ENCODE peak calls at places on chromosomes 5 and 9, in ten cellular contexts. N, J, I, K, U, Y, Q, W, O and D are unnamed samples.

GRCh38 chr9:129125478-129125877 is 14.3 kb downstream of the PTPA start:
- DNase-seq in N (no peak), J (no peak), I (no peak), K (no peak), U (no peak), Y (no peak), Q (peak; percentile 92), W (no peak), O (no peak), D (peak; percentile 95)

GRCh38 chr5:129904102-129904666 is at the start of gene CHSY3:
- DNase-seq in N (peak; percentile 73), J (peak; percentile 22), I (no peak), K (peak; percentile 40), U (peak; percentile 24), Y (peak; percentile 73), Q (peak; percentile 83), W (peak; percentile 69), O (peak; percentile 79), D (peak; percentile 77)

GRCh38 chr5:125410501-125411162 is 664.2 kb upstream of the ZNF608 start:
- DNase-seq in N (no peak), J (no peak), I (no peak), K (no peak), U (peak; percentile 87), Y (peak; percentile 91), Q (peak; percentile 80), W (no peak), O (peak; percentile 71), D (peak; percentile 38)

GRCh38 chr9:21833090-21833801 is 30.8 kb downstream of the MTAP start:
- DNase-seq in N (no peak), J (no peak), I (no peak), K (no peak), U (no peak), Y (no peak), Q (no peak), W (no peak), O (no peak), D (no peak)

GRCh38 chr5:74798977-74799911 is 32.2 kb downstream of the NSA2 start:
- DNase-seq in N (no peak), J (no peak), I (no peak), K (no peak), U (no peak), Y (peak; percentile 67), Q (no peak), W (peak; percentile 15), O (peak; percentile 65), D (no peak)

GRCh38 chr5:52334367-52334766 is 453.3 kb upstream of the ITGA1 start:
- DNase-seq in N (no peak), J (no peak), I (no peak), K (no peak), U (no peak), Y (no peak), Q (no peak), W (no peak), O (no peak), D (no peak)

GRCh38 chr9:74512416-74512815 is 15.3 kb downstream of the RORB start:
- DNase-seq in N (no peak), J (no peak), I (no peak), K (no peak), U (no peak), Y (no peak), Q (no peak), W (no peak), O (no peak), D (no peak)

GRCh38 chr9:93648836-93649235 is 72.5 kb downstream of the PHF2 start:
- DNase-seq in N (peak; percentile 27), J (no peak), I (no peak), K (no peak), U (no peak), Y (no peak), Q (no peak), W (peak; percentile 6), O (no peak), D (no peak)

GRCh38 chr5:115487168-115487567 is 57.4 kb downstream of the FEM1C start:
- DNase-seq in N (no peak), J (no peak), I (no peak), K (no peak), U (no peak), Y (no peak), Q (no peak), W (no peak), O (no peak), D (no peak)

GRCh38 chr9:77827104-77827784 is 179.1 kb upstream of the GNA14 start:
- DNase-seq in N (no peak), J (no peak), I (no peak), K (no peak), U (no peak), Y (no peak), Q (no peak), W (no peak), O (peak; percentile 32), D (no peak)

GRCh38 chr5:143400541-143401252 is 2.8 kb downstream of the NR3C1 start:
- DNase-seq in N (no peak), J (no peak), I (no peak), K (no peak), U (no peak), Y (no peak), Q (peak; percentile 38), W (peak; percentile 28), O (peak; percentile 70), D (peak; percentile 68)

GRCh38 chr5:176781638-176782570 is 28.5 kb upstream of the UNC5A start:
- DNase-seq in N (peak; percentile 8), J (no peak), I (no peak), K (no peak), U (no peak), Y (no peak), Q (no peak), W (no peak), O (no peak), D (no peak)

GRCh38 chr9:9892217-9892616 is 720.6 kb downstream of the PTPRD start:
- DNase-seq in N (no peak), J (no peak), I (no peak), K (no peak), U (no peak), Y (no peak), Q (no peak), W (no peak), O (no peak), D (no peak)

GRCh38 chr5:136035837-136036236 is 7.0 kb downstream of the TGFBI start:
- DNase-seq in N (peak; percentile 28), J (no peak), I (no peak), K (no peak), U (no peak), Y (no peak), Q (no peak), W (no peak), O (no peak), D (no peak)

GRCh38 chr9:93234600-93234999 is 50.7 kb downstream of the WNK2 start:
- DNase-seq in N (no peak), J (no peak), I (no peak), K (no peak), U (no peak), Y (no peak), Q (no peak), W (peak; percentile 69), O (no peak), D (no peak)

GRCh38 chr5:139689631-139690384 is 41.7 kb downstream of the CXXC5 start:
- DNase-seq in N (no peak), J (no peak), I (no peak), K (peak; percentile 35), U (no peak), Y (peak; percentile 28), Q (peak; percentile 63), W (no peak), O (peak; percentile 75), D (no peak)

GRCh38 chr5:159851053-159851452 is 65.2 kb upstream of the ADRA1B start:
- DNase-seq in N (no peak), J (no peak), I (no peak), K (no peak), U (no peak), Y (no peak), Q (no peak), W (no peak), O (no peak), D (no peak)

GRCh38 chr9:72383978-72384709 is 19.1 kb upstream of the ZFAND5 start:
- DNase-seq in N (no peak), J (no peak), I (no peak), K (no peak), U (no peak), Y (peak; percentile 28), Q (peak; percentile 82), W (no peak), O (no peak), D (peak; percentile 80)

GRCh38 chr5:72363146-72363802 is 43.1 kb downstream of the PTCD2 start:
- DNase-seq in N (no peak), J (no peak), I (no peak), K (no peak), U (no peak), Y (peak; percentile 21), Q (peak; percentile 82), W (no peak), O (no peak), D (peak; percentile 45)

GRCh38 chr9:33239922-33240321 is at the start of gene SPINK4:
- DNase-seq in N (peak; percentile 49), J (no peak), I (no peak), K (no peak), U (no peak), Y (no peak), Q (no peak), W (peak; percentile 63), O (no peak), D (no peak)

GRCh38 chr5:171757853-171758535 is 27.6 kb upstream of the SMIM23 start:
- DNase-seq in N (no peak), J (no peak), I (no peak), K (peak; percentile 69), U (no peak), Y (peak; percentile 80), Q (peak; percentile 67), W (no peak), O (no peak), D (peak; percentile 65)

GRCh38 chr5:150214289-150214688 is 24.4 kb downstream of the SLC6A7 start:
- DNase-seq in N (no peak), J (no peak), I (no peak), K (no peak), U (no peak), Y (no peak), Q (no peak), W (no peak), O (no peak), D (peak; percentile 78)

GRCh38 chr5:75243510-75243909 is 6.8 kb upstream of the ANKRD31 start:
- DNase-seq in N (no peak), J (no peak), I (no peak), K (no peak), U (no peak), Y (no peak), Q (no peak), W (no peak), O (no peak), D (no peak)

GRCh38 chr5:167713186-167713585 is 578.3 kb upstream of the WWC1 start:
- DNase-seq in N (no peak), J (no peak), I (no peak), K (no peak), U (no peak), Y (no peak), Q (no peak), W (no peak), O (no peak), D (no peak)

GRCh38 chr9:112334319-112334828 is 955 bp upstream of the PTBP3 start:
- DNase-seq in N (peak; percentile 66), J (peak; percentile 25), I (peak; percentile 36), K (no peak), U (no peak), Y (peak; percentile 62), Q (peak; percentile 39), W (no peak), O (peak; percentile 21), D (no peak)

GRCh38 chr9:124260769-124261603 is 3.2 kb downstream of the NEK6 start:
- DNase-seq in N (peak; percentile 77), J (no peak), I (no peak), K (peak; percentile 67), U (no peak), Y (peak; percentile 77), Q (peak; percentile 80), W (no peak), O (no peak), D (no peak)

GRCh38 chr5:86320266-86320665 is 297.5 kb upstream of the COX7C start:
- DNase-seq in N (no peak), J (no peak), I (no peak), K (no peak), U (no peak), Y (peak; percentile 2), Q (no peak), W (no peak), O (no peak), D (no peak)

GRCh38 chr9:81656004-81656403 is 33.3 kb downstream of the TLE1 start:
- DNase-seq in N (peak; percentile 88), J (no peak), I (peak; percentile 2), K (no peak), U (no peak), Y (no peak), Q (peak; percentile 20), W (peak; percentile 49), O (no peak), D (no peak)